ENCODE peak calls at places on chromosome 9, in five cellular contexts. A is GM23338, U is breast epithelium, C is endothelial cell of umbilical vein, Y is Panc1. T is an unnamed sample.

GRCh38 chr9:33210006-33210715 is 29.8 kb upstream of the SPINK4 start:
- DNase-seq in A (no peak), U (no peak), C (no peak), Y (no peak), T (no peak)

GRCh38 chr9:131677445-131678180 is 62.3 kb downstream of the RAPGEF1 start:
- DNase-seq in A (no peak), U (no peak), C (peak; percentile 94), Y (no peak), T (no peak)

GRCh38 chr9:108743426-108743825 is 112.4 kb downstream of the ACTL7B start:
- DNase-seq in A (no peak), U (no peak), C (no peak), Y (no peak), T (no peak)

GRCh38 chr9:124488641-124489040 is 18.6 kb downstream of the NR5A1 start:
- DNase-seq in A (no peak), U (no peak), C (no peak), Y (no peak), T (no peak)

GRCh38 chr9:113454914-113455761 is 8.4 kb upstream of the RGS3 start:
- DNase-seq in A (peak; percentile 48), U (no peak), C (peak; percentile 97), Y (no peak), T (no peak)

GRCh38 chr9:133050781-133051180 is 11.0 kb upstream of the CEL start:
- DNase-seq in A (no peak), U (no peak), C (peak; percentile 42), Y (no peak), T (no peak)

GRCh38 chr9:14780251-14780650 is 57.7 kb upstream of the CER1 start:
- DNase-seq in A (no peak), U (no peak), C (no peak), Y (no peak), T (no peak)

GRCh38 chr9:115118471-115119156 is 657 bp upstream of the TNC start:
- DNase-seq in A (peak; percentile 75), U (peak; percentile 54), C (peak; percentile 24), Y (no peak), T (no peak)

GRCh38 chr9:89879276-89879675 is 274.5 kb downstream of the GADD45G start:
- DNase-seq in A (no peak), U (no peak), C (no peak), Y (no peak), T (peak; percentile 71)

GRCh38 chr9:113901196-113901818 is 25.2 kb downstream of the ZNF618 start:
- DNase-seq in A (no peak), U (no peak), C (no peak), Y (no peak), T (no peak)

GRCh38 chr9:134858051-134858841 is 22.4 kb upstream of the FCN2 start:
- DNase-seq in A (no peak), U (peak; percentile 69), C (no peak), Y (no peak), T (no peak)

GRCh38 chr9:131116281-131117101 is 8.9 kb upstream of the NUP214 start:
- DNase-seq in A (no peak), U (no peak), C (no peak), Y (no peak), T (no peak)

GRCh38 chr9:133147412-133148271 is 16.1 kb downstream of the GBGT1 start:
- DNase-seq in A (peak; percentile 96), U (peak; percentile 86), C (peak; percentile 64), Y (peak; percentile 52), T (peak; percentile 91)

GRCh38 chr9:136614372-136614922 is 48.3 kb upstream of the EGFL7 start:
- DNase-seq in A (no peak), U (no peak), C (peak; percentile 94), Y (no peak), T (no peak)

GRCh38 chr9:97938081-97938644 is at the start of gene HEMGN:
- DNase-seq in A (no peak), U (no peak), C (no peak), Y (no peak), T (no peak)

GRCh38 chr9:98870782-98871455 is 63.4 kb downstream of the GALNT12 start:
- DNase-seq in A (no peak), U (no peak), C (no peak), Y (no peak), T (no peak)

GRCh38 chr9:135991771-135992170 is 30.6 kb upstream of the UBAC1 start:
- DNase-seq in A (no peak), U (no peak), C (no peak), Y (no peak), T (no peak)

GRCh38 chr9:4489562-4489918 is 728 bp upstream of the SLC1A1 start:
- DNase-seq in A (peak; percentile 57), U (no peak), C (no peak), Y (no peak), T (no peak)

GRCh38 chr9:6471231-6471630 is 58.2 kb downstream of the UHRF2 start:
- DNase-seq in A (no peak), U (no peak), C (no peak), Y (no peak), T (no peak)

GRCh38 chr9:105150991-105151685 is 93.3 kb upstream of the SLC44A1 start:
- DNase-seq in A (no peak), U (no peak), C (no peak), Y (no peak), T (no peak)

GRCh38 chr9:2461886-2462285 is 159.7 kb upstream of the VLDLR start:
- DNase-seq in A (no peak), U (no peak), C (no peak), Y (no peak), T (no peak)

GRCh38 chr9:109401169-109401989 is 80.5 kb upstream of the EPB41L4B start:
- DNase-seq in A (peak; percentile 95), U (peak; percentile 70), C (peak; percentile 36), Y (peak; percentile 24), T (no peak)

GRCh38 chr9:82513242-82513750 is 524.7 kb downstream of the SPATA31D1 start:
- DNase-seq in A (no peak), U (no peak), C (no peak), Y (no peak), T (no peak)

GRCh38 chr9:82512724-82513123 is 524.2 kb downstream of the SPATA31D1 start:
- DNase-seq in A (no peak), U (no peak), C (no peak), Y (no peak), T (no peak)

GRCh38 chr9:82511626-82512025 is 523.1 kb downstream of the SPATA31D1 start:
- DNase-seq in A (no peak), U (no peak), C (no peak), Y (no peak), T (no peak)

DNA sequence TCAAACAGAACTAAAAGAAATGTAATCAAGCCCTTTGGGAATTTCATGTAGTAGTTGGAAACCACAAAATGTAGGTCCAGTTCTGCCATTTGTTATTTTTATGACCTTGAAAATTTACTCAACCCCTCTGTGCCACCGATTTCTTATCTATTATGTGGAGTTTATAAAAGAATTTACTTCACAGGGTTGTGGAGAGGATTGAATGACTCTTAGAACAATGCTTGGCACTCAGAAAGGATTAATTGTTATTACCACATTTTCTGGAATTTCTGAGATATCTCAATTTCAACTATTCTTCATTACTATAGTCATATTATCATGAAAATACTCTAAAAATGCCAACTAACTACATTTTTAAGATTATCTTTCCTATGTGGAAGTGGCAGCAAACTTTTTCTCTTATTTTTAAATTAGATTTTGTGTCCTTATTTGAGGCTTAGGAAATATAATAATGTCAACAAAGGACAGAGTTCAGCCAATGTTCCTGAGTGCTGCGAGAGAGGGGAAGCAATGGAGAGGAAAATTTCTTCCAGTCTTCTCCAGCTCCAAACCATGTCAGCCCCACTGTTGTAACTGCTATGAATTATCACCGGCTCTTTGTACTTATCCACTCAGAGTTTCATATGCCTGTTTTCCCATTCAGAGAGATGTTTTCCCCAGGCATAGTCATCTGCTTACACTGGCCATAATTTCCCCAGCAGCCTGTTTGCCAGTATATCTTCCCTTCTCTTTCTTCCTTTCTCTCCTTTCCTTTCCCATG is 525.6 kb downstream of the SPATA31D1 start:
- DNase-seq in A (no peak), U (no peak), C (no peak), Y (no peak), T (no peak)
- TF ChIP-seq POLR2AphosphoS5 in A (no peak), U (no peak), C (no peak), Y (no peak), T (no peak)

GRCh38 chr9:129494113-129494789 is 126.7 kb downstream of the C9orf50 start:
- DNase-seq in A (peak; percentile 44), U (peak; percentile 69), C (no peak), Y (no peak), T (peak; percentile 67)

GRCh38 chr9:129493002-129493713 is 127.7 kb downstream of the C9orf50 start:
- DNase-seq in A (no peak), U (no peak), C (no peak), Y (no peak), T (no peak)

GRCh38 chr9:129491486-129491855 is 129.4 kb downstream of the C9orf50 start:
- DNase-seq in A (no peak), U (no peak), C (peak; percentile 30), Y (no peak), T (peak; percentile 86)

GRCh38 chr9:129495422-129496186 is 125.3 kb downstream of the C9orf50 start:
- DNase-seq in A (peak; percentile 97), U (peak; percentile 96), C (peak; percentile 85), Y (peak; percentile 68), T (peak; percentile 97)

DNA sequence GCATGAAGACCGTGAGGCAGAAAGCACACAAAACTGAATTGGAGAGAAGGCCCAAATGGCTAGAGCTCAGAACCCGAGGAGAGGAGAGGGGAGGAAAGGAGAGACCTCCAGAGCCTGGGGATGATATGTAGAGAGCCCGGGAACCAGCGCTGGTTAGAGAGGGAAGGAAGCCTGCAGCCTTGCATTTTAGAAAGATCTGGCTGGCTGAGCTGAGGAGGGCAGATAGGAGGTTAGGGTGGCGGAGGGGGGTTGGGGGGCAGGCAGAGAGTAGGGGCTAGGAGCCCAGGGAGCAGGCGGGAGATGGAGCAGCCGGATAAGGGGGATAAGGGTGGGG is 127.2 kb downstream of the C9orf50 start:
- DNase-seq in A (peak; percentile 34), U (no peak), C (no peak), Y (no peak), T (no peak)
- H3K4me1 ChIP-seq in A (peaks cover 23% of the 10 kb centered on the region), U (peaks cover 40% of the 10 kb centered on the region), C (peaks cover 49% of the 10 kb centered on the region), Y (peaks cover 58% of the 10 kb centered on the region), T (peaks cover 97% of the 10 kb centered on the region)

GRCh38 chr9:127569819-127570401 is 42.2 kb upstream of the STXBP1 start:
- DNase-seq in A (no peak), U (no peak), C (no peak), Y (no peak), T (no peak)
- TF ChIP-seq POLR2AphosphoS5 in A (no peak), U (no peak), C (no peak), Y (no peak), T (no peak)

GRCh38 chr9:73148447-73148937 is 3.2 kb upstream of the ANXA1 start:
- DNase-seq in A (no peak), U (no peak), C (peak; percentile 33), Y (no peak), T (no peak)
- H3K4me1 ChIP-seq in A (peaks cover 24% of the 10 kb centered on the region), U (peaks cover 8% of the 10 kb centered on the region), C (peaks cover 48% of the 10 kb centered on the region), Y (peaks cover 35% of the 10 kb centered on the region), T (peaks cover 52% of the 10 kb centered on the region)

DNA sequence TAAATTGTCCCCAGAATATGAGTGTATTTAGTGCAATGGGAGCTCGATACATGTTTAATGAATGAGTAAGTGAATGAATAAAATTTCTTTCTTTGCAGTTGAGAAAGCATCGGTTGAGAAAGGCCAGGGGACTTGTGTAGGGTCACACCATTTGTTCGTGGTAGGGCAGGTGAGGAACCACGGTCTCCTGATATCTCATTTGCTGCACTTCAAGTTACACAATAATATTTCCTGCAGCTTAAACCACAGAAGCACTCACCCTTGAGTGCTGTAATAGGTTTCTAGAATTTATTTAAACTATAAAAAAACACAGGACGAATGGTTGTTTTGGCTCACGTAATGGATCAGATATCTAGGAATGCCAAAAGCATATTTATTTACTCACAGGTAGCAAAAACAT is 429.8 kb downstream of the SPATA31D1 start:
- DNase-seq in A (no peak), U (no peak), C (no peak), Y (no peak), T (no peak)
- TF ChIP-seq POLR2AphosphoS5 in A (no peak), U (no peak), C (no peak), Y (no peak), T (no peak)